ENCODE peak calls at places on chromosome 17, in nine cellular contexts. H is mammary epithelial cell, U is heart left ventricle, K is DND-41, B is Peyer's patch, D is Panc1, W is psoas muscle, Y is right lobe of liver, X is adipocyte. M is an unnamed sample.
A peak's percentile ranks its signal among the peaks of the same experiment; 100 is the strongest.

GRCh38 chr17:18919963-18920362 is 32.0 kb upstream of the SLC5A10 start:
- DNase-seq in H (no peak), D (no peak), K (no peak), U (no peak), W (no peak), X (no peak), B (peak; percentile 63), Y (peak; percentile 66), M (peak; percentile 86)

GRCh38 chr17:14303343-14304221 is 2.7 kb downstream of the HS3ST3B1 start:
- DNase-seq in D (no peak), Y (no peak), X (peak; percentile 54), W (no peak), H (no peak), B (no peak), K (no peak), U (no peak), M (no peak)

GRCh38 chr17:65564793-65565192 is 3.3 kb upstream of the AXIN2 start:
- DNase-seq in H (no peak), W (no peak), U (no peak), X (peak; percentile 38), D (no peak), Y (no peak), K (no peak), B (no peak), M (peak; percentile 81)

GRCh38 chr17:51601622-51602261 is 341.4 kb downstream of the UTP18 start:
- DNase-seq in Y (no peak), K (no peak), U (no peak), B (no peak), H (no peak), X (no peak), W (no peak), D (no peak), M (no peak)

GRCh38 chr17:9922012-9922848 is 17.2 kb upstream of the RCVRN start:
- DNase-seq in Y (no peak), X (no peak), W (no peak), D (no peak), B (no peak), K (no peak), U (no peak), H (no peak), M (no peak)

GRCh38 chr17:39903158-39903884 is 15.1 kb downstream of the GSDMB start:
- DNase-seq in D (no peak), U (no peak), X (no peak), B (no peak), W (no peak), Y (peak; percentile 10), K (peak; percentile 81), H (no peak), M (peak; percentile 23)

GRCh38 chr17:76538281-76538931 is 897 bp upstream of the CYGB start:
- DNase-seq in Y (no peak), X (no peak), K (no peak), H (no peak), U (no peak), D (no peak), W (peak; percentile 37), B (no peak), M (no peak)

GRCh38 chr17:79498854-79499253 is 112.0 kb downstream of the RBFOX3 start:
- DNase-seq in D (no peak), Y (no peak), U (no peak), H (no peak), K (no peak), B (no peak), W (no peak), X (no peak), M (no peak)

GRCh38 chr17:16040710-16041251 is 41.2 kb downstream of the TTC19 start:
- DNase-seq in H (no peak), D (no peak), Y (peak; percentile 92), K (no peak), W (no peak), B (no peak), X (peak; percentile 27), U (no peak), M (peak; percentile 71)

GRCh38 chr17:10198509-10199249 is at the start of gene GAS7:
- DNase-seq in U (peak; percentile 78), W (peak; percentile 81), K (peak; percentile 90), D (no peak), B (peak; percentile 69), Y (no peak), X (peak; percentile 86), H (no peak), M (no peak)

GRCh38 chr17:69870091-69870530 is 204.9 kb upstream of the KCNJ16 start:
- DNase-seq in B (no peak), X (peak; percentile 51), K (no peak), Y (no peak), H (peak; percentile 83), U (no peak), D (no peak), W (no peak), M (no peak)

GRCh38 chr17:79749156-79749815 is 18.5 kb downstream of the ENPP7 start:
- DNase-seq in B (no peak), U (no peak), D (no peak), H (peak; percentile 27), K (no peak), X (peak; percentile 83), Y (no peak), W (no peak), M (no peak)

GRCh38 chr17:74161501-74161850 is 42.0 kb upstream of the RPL38 start:
- DNase-seq in D (no peak), H (no peak), B (no peak), W (no peak), X (no peak), Y (peak; percentile 10), U (no peak), K (no peak), M (no peak)

GRCh38 chr17:32684087-32684828 is 192.7 kb downstream of the MYO1D start:
- DNase-seq in W (no peak), B (no peak), U (no peak), D (no peak), H (no peak), X (no peak), Y (no peak), K (no peak), M (no peak)
- H3K4me3 ChIP-seq in W (no peak overlapping the region), B (no peak overlapping the region), U (no peak overlapping the region), D (no peak overlapping the region), H (no peak overlapping the region), X (no peak overlapping the region), Y (no peak overlapping the region), K (no peak overlapping the region), M (no peak overlapping the region)

GRCh38 chr17:68197997-68198930 is 49.6 kb upstream of the AMZ2 start:
- DNase-seq in Y (no peak), U (no peak), H (no peak), X (no peak), K (no peak), B (peak; percentile 48), W (no peak), D (no peak), M (no peak)

GRCh38 chr17:68200689-68201424 is 47.0 kb upstream of the AMZ2 start:
- DNase-seq in D (peak; percentile 30), Y (peak; percentile 78), B (peak; percentile 92), H (peak; percentile 50), X (peak; percentile 82), U (peak; percentile 69), W (peak; percentile 83), K (peak; percentile 83), M (peak; percentile 62)

GRCh38 chr17:68198931-68199836 is 48.7 kb upstream of the AMZ2 start:
- DNase-seq in U (no peak), D (no peak), H (peak; percentile 37), W (peak; percentile 21), B (peak; percentile 63), Y (no peak), X (no peak), K (no peak), M (no peak)

GRCh38 chr17:68201425-68201785 is 46.4 kb upstream of the AMZ2 start:
- DNase-seq in Y (no peak), B (no peak), K (no peak), H (no peak), U (no peak), X (no peak), W (no peak), D (no peak), M (no peak)

DNA sequence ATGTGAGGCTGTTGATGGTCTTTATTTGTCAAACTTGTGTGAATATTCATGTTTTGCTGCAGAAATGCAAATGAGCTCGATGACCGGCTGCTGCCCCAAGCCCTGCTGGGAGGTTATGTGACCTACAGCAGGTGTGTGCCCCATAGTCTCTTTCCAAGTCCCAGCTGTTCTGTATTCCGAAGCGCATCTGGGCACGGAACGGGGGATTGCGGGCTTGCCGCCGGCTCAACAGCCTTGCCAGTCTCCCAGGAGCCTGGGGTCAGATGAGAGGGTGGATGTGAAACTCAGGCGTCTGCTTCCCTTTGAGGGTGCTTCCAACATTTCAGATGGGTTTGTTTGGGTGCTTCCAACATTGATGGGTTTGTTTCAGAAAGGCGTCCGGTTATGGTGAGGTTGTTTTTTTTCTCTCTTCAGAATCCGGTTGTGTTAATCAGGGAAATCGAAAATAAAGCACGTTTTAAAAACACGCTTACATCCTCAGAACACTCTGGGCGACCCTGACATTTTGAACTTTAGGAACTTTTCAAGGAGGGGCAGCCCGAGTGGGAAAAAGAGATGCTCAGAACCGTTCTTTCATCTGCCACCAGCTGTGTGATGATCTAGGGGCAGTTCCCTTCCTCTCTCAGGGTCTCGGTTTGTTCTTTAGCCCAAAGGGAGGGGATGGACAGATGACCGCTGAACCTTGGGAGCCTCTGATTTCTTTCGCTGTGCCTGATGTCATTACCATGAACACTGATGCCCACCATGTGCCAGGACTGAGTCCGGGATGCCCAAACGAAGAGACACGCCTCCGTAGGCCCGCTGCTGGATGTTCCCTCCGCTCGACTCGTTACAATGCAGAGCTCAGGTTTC is 47.8 kb upstream of the AMZ2 start:
- DNase-seq in X (no peak), D (no peak), B (peak; percentile 49), K (no peak), U (no peak), Y (no peak), H (no peak), W (no peak), M (no peak)
- H3K4me1 ChIP-seq in X (peaks cover 6% of the 10 kb centered on the region), D (peaks cover 2% of the 10 kb centered on the region), B (peaks cover 41% of the 10 kb centered on the region), K (peaks cover 27% of the 10 kb centered on the region), U (peaks cover 61% of the 10 kb centered on the region), Y (no peaks in the 10 kb centered on the region), H (peaks cover 28% of the 10 kb centered on the region), W (peaks cover 33% of the 10 kb centered on the region), M (peaks cover 3% of the 10 kb centered on the region)

GRCh38 chr17:28117304-28117703 is 74.8 kb downstream of the NLK start:
- DNase-seq in Y (no peak), X (no peak), H (no peak), W (no peak), U (no peak), D (no peak), K (no peak), B (no peak), M (no peak)
- H3K4me3 ChIP-seq in Y (no peak overlapping the region), X (no peak overlapping the region), H (no peak overlapping the region), W (no peak overlapping the region), U (no peak overlapping the region), D (no peak overlapping the region), K (no peak overlapping the region), B (no peak overlapping the region), M (no peak overlapping the region)

DNA sequence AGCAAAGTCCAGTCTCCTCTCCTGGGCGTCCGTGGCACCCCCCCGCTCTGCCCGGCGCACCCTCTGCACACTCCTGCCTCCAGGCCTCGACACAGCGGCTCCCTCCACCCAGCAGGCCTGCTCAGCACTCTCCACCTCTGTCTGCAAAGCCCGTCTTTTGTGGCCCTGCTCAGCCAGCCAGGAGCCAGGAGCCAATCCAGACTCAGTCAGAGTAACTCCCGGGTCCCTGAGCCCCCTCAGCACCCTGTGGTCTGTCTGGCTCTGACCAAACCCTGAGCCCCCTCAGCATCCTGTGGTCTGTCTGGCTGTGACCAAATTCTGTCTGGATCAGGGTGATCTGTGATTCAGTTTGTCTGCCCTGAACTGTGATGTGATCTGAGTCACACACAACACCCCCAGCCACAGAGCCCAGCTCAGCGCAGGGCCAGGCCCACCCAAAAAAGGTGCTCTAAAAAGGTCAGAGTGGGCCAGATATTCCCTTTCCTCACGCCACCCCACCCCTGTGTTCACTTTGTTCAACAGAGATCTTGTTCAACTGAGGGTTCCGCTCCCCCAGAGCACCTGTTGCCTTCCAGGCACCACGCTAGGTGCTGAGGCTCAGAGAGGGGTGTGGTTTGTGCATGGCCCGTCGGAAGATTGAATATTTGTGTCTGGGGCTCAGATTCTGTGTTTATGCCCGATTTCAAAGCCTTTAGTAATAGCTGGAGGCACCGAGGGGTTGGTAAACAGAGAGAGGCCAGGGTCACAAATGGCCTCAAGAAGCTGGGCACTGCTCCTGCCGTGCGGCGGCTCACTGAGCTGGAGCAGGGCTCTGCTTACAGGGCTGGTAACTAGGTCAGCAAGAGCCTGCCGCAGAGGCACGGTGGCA is 5.9 kb downstream of the ITGAE start:
- DNase-seq in K (no peak), B (peak; percentile 47), U (no peak), X (peak; percentile 16), Y (no peak), H (no peak), D (no peak), W (no peak), M (peak; percentile 36)
- H3K4me1 ChIP-seq in K (peaks cover 50% of the 10 kb centered on the region), B (peaks cover 9% of the 10 kb centered on the region), U (no peaks in the 10 kb centered on the region), X (peaks cover 14% of the 10 kb centered on the region), Y (no peaks in the 10 kb centered on the region), H (peaks cover 19% of the 10 kb centered on the region), D (peaks cover 5% of the 10 kb centered on the region), W (no peaks in the 10 kb centered on the region), M (no peaks in the 10 kb centered on the region)

M was measured in small intestine.